ENCODE peak calls at places on chromosome 12, in seven cellular contexts. One of them, this sample, is unnamed.

GRCh38 chr12:50546441-50547318 is 41.9 kb downstream of the DIP2B start:
- DNase-seq in WERI-Rb-1: no peak
- DNase-seq in ascending aorta: no peak
- DNase-seq in IMR-90: no peak
- DNase-seq in PC-3: peak; percentile 55
- DNase-seq in uterus: no peak
- DNase-seq in OCI-LY7: no peak
- DNase-seq in this sample: peak; percentile 81

GRCh38 chr12:50786498-50787231 is 22.8 kb downstream of the ATF1 start:
- DNase-seq in WERI-Rb-1: no peak
- DNase-seq in ascending aorta: no peak
- DNase-seq in IMR-90: peak; percentile 97
- DNase-seq in PC-3: peak; percentile 98
- DNase-seq in uterus: no peak
- DNase-seq in OCI-LY7: no peak
- DNase-seq in this sample: peak; percentile 20

GRCh38 chr12:100651694-100652093 is 78.2 kb downstream of the GAS2L3 start:
- DNase-seq in WERI-Rb-1: no peak
- DNase-seq in ascending aorta: no peak
- DNase-seq in IMR-90: no peak
- DNase-seq in PC-3: no peak
- DNase-seq in uterus: no peak
- DNase-seq in OCI-LY7: no peak
- DNase-seq in this sample: no peak

GRCh38 chr12:96985515-96986362 is 78.7 kb downstream of the NEDD1 start:
- DNase-seq in WERI-Rb-1: peak; percentile 18
- DNase-seq in ascending aorta: no peak
- DNase-seq in IMR-90: no peak
- DNase-seq in PC-3: peak; percentile 62
- DNase-seq in uterus: no peak
- DNase-seq in OCI-LY7: peak; percentile 27
- DNase-seq in this sample: no peak

GRCh38 chr12:5945071-5946008 is at the start of gene ANO2:
- DNase-seq in WERI-Rb-1: peak; percentile 78
- DNase-seq in ascending aorta: no peak
- DNase-seq in IMR-90: no peak
- DNase-seq in PC-3: no peak
- DNase-seq in uterus: no peak
- DNase-seq in OCI-LY7: no peak
- DNase-seq in this sample: no peak

GRCh38 chr12:81627336-81628189 is 131.6 kb downstream of the PPFIA2 start:
- DNase-seq in WERI-Rb-1: no peak
- DNase-seq in ascending aorta: no peak
- DNase-seq in IMR-90: peak; percentile 36
- DNase-seq in PC-3: peak; percentile 60
- DNase-seq in uterus: no peak
- DNase-seq in OCI-LY7: peak; percentile 34
- DNase-seq in this sample: peak; percentile 61

GRCh38 chr12:64824500-64825142 is at the start of gene TBC1D30:
- DNase-seq in WERI-Rb-1: peak; percentile 75
- DNase-seq in ascending aorta: no peak
- DNase-seq in IMR-90: peak; percentile 2
- DNase-seq in PC-3: peak; percentile 52
- DNase-seq in uterus: no peak
- DNase-seq in OCI-LY7: no peak
- DNase-seq in this sample: peak; percentile 13

GRCh38 chr12:12786371-12786715 is 884 bp downstream of the APOLD1 start:
- DNase-seq in WERI-Rb-1: no peak
- DNase-seq in ascending aorta: no peak
- DNase-seq in IMR-90: no peak
- DNase-seq in PC-3: no peak
- DNase-seq in uterus: no peak
- DNase-seq in OCI-LY7: no peak
- DNase-seq in this sample: no peak

GRCh38 chr12:51838762-51839161 is 9.8 kb downstream of the FIGNL2 start:
- DNase-seq in WERI-Rb-1: peak; percentile 83
- DNase-seq in ascending aorta: no peak
- DNase-seq in IMR-90: no peak
- DNase-seq in PC-3: no peak
- DNase-seq in uterus: no peak
- DNase-seq in OCI-LY7: no peak
- DNase-seq in this sample: no peak

GRCh38 chr12:124518051-124518932 is 49.1 kb downstream of the NCOR2 start:
- DNase-seq in WERI-Rb-1: peak; percentile 79
- DNase-seq in ascending aorta: peak; percentile 94
- DNase-seq in IMR-90: peak; percentile 99
- DNase-seq in PC-3: peak; percentile 99
- DNase-seq in uterus: peak; percentile 100
- DNase-seq in OCI-LY7: no peak
- DNase-seq in this sample: peak; percentile 98

GRCh38 chr12:111687255-111687654 is 1.4 kb downstream of the ACAD10 start:
- DNase-seq in WERI-Rb-1: no peak
- DNase-seq in ascending aorta: no peak
- DNase-seq in IMR-90: no peak
- DNase-seq in PC-3: peak; percentile 43
- DNase-seq in uterus: no peak
- DNase-seq in OCI-LY7: peak; percentile 77
- DNase-seq in this sample: no peak

GRCh38 chr12:42288544-42288943 is 37.4 kb downstream of the ZCRB1 start:
- DNase-seq in WERI-Rb-1: no peak
- DNase-seq in ascending aorta: no peak
- DNase-seq in IMR-90: no peak
- DNase-seq in PC-3: no peak
- DNase-seq in uterus: no peak
- DNase-seq in OCI-LY7: no peak
- DNase-seq in this sample: no peak
- H3K4me3 ChIP-seq in WERI-Rb-1: no peak overlapping the region
- H3K4me3 ChIP-seq in ascending aorta: no peak overlapping the region
- H3K4me3 ChIP-seq in IMR-90: no peak overlapping the region
- H3K4me3 ChIP-seq in PC-3: no peak overlapping the region
- H3K4me3 ChIP-seq in uterus: no peak overlapping the region
- H3K4me3 ChIP-seq in OCI-LY7: no peak overlapping the region
- H3K4me3 ChIP-seq in this sample: no peak overlapping the region

GRCh38 chr12:14601692-14602091 is 34.0 kb upstream of the PLBD1 start:
- DNase-seq in WERI-Rb-1: no peak
- DNase-seq in ascending aorta: no peak
- DNase-seq in IMR-90: no peak
- DNase-seq in PC-3: peak; percentile 5
- DNase-seq in uterus: no peak
- DNase-seq in OCI-LY7: no peak
- DNase-seq in this sample: no peak
- H3K9me3 ChIP-seq in WERI-Rb-1: peaks cover 7% of the 10 kb centered on the region
- H3K9me3 ChIP-seq in ascending aorta: peaks cover 46% of the 10 kb centered on the region
- H3K9me3 ChIP-seq in IMR-90: no peaks in the 10 kb centered on the region
- H3K9me3 ChIP-seq in PC-3: peaks cover 5% of the 10 kb centered on the region
- H3K9me3 ChIP-seq in uterus: peaks cover 32% of the 10 kb centered on the region
- H3K9me3 ChIP-seq in OCI-LY7: peaks cover 48% of the 10 kb centered on the region
- H3K9me3 ChIP-seq in this sample: no peaks in the 10 kb centered on the region

GRCh38 chr12:101803978-101804377 is 26.8 kb downstream of the GNPTAB start:
- DNase-seq in WERI-Rb-1: no peak
- DNase-seq in ascending aorta: no peak
- DNase-seq in IMR-90: no peak
- DNase-seq in PC-3: no peak
- DNase-seq in uterus: no peak
- DNase-seq in OCI-LY7: no peak
- DNase-seq in this sample: no peak

GRCh38 chr12:101809208-101809607 is 21.6 kb downstream of the GNPTAB start:
- DNase-seq in WERI-Rb-1: no peak
- DNase-seq in ascending aorta: no peak
- DNase-seq in IMR-90: no peak
- DNase-seq in PC-3: no peak
- DNase-seq in uterus: no peak
- DNase-seq in OCI-LY7: no peak
- DNase-seq in this sample: no peak

GRCh38 chr12:101802486-101802885 is 28.3 kb downstream of the GNPTAB start:
- DNase-seq in WERI-Rb-1: no peak
- DNase-seq in ascending aorta: no peak
- DNase-seq in IMR-90: no peak
- DNase-seq in PC-3: no peak
- DNase-seq in uterus: no peak
- DNase-seq in OCI-LY7: no peak
- DNase-seq in this sample: no peak

GRCh38 chr12:101804409-101804808 is 26.4 kb downstream of the GNPTAB start:
- DNase-seq in WERI-Rb-1: no peak
- DNase-seq in ascending aorta: no peak
- DNase-seq in IMR-90: no peak
- DNase-seq in PC-3: no peak
- DNase-seq in uterus: no peak
- DNase-seq in OCI-LY7: no peak
- DNase-seq in this sample: no peak

DNA sequence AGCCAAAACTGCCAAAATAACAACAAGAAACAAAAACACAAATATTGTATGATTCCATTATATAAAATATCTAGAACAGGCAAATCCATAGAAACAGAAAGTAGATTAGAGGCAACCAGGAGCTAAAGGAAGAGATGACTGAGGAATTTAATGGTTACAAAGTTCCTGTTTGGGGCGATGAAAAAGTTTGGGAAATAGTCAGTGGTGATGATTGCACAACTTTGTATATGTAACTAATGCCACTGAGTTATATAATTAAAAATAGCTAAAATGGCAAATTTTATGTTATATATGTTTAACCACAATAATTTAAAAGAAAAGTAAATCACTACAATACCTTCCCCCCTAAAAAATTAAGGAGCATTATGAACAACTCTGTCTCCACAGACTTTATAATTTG is 24.5 kb downstream of the GNPTAB start:
- DNase-seq in WERI-Rb-1: no peak
- DNase-seq in ascending aorta: no peak
- DNase-seq in IMR-90: no peak
- DNase-seq in PC-3: no peak
- DNase-seq in uterus: no peak
- DNase-seq in OCI-LY7: no peak
- DNase-seq in this sample: no peak
- H3K4me3 ChIP-seq in WERI-Rb-1: no peak overlapping the region
- H3K4me3 ChIP-seq in ascending aorta: no peak overlapping the region
- H3K4me3 ChIP-seq in IMR-90: no peak overlapping the region
- H3K4me3 ChIP-seq in PC-3: no peak overlapping the region
- H3K4me3 ChIP-seq in uterus: no peak overlapping the region
- H3K4me3 ChIP-seq in OCI-LY7: no peak overlapping the region
- H3K4me3 ChIP-seq in this sample: no peak overlapping the region

GRCh38 chr12:56862264-56862663 is 71.9 kb downstream of the SDR9C7 start:
- DNase-seq in WERI-Rb-1: no peak
- DNase-seq in ascending aorta: no peak
- DNase-seq in IMR-90: no peak
- DNase-seq in PC-3: no peak
- DNase-seq in uterus: no peak
- DNase-seq in OCI-LY7: no peak
- DNase-seq in this sample: no peak

GRCh38 chr12:56867216-56867615 is 67.0 kb downstream of the SDR9C7 start:
- DNase-seq in WERI-Rb-1: no peak
- DNase-seq in ascending aorta: no peak
- DNase-seq in IMR-90: no peak
- DNase-seq in PC-3: peak; percentile 3
- DNase-seq in uterus: no peak
- DNase-seq in OCI-LY7: peak; percentile 14
- DNase-seq in this sample: no peak

GRCh38 chr12:56866493-56866892 is 67.7 kb downstream of the SDR9C7 start:
- DNase-seq in WERI-Rb-1: no peak
- DNase-seq in ascending aorta: no peak
- DNase-seq in IMR-90: no peak
- DNase-seq in PC-3: no peak
- DNase-seq in uterus: no peak
- DNase-seq in OCI-LY7: no peak
- DNase-seq in this sample: no peak

GRCh38 chr12:56863789-56864188 is 70.4 kb downstream of the SDR9C7 start:
- DNase-seq in WERI-Rb-1: no peak
- DNase-seq in ascending aorta: no peak
- DNase-seq in IMR-90: no peak
- DNase-seq in PC-3: no peak
- DNase-seq in uterus: no peak
- DNase-seq in OCI-LY7: peak; percentile 34
- DNase-seq in this sample: no peak

DNA sequence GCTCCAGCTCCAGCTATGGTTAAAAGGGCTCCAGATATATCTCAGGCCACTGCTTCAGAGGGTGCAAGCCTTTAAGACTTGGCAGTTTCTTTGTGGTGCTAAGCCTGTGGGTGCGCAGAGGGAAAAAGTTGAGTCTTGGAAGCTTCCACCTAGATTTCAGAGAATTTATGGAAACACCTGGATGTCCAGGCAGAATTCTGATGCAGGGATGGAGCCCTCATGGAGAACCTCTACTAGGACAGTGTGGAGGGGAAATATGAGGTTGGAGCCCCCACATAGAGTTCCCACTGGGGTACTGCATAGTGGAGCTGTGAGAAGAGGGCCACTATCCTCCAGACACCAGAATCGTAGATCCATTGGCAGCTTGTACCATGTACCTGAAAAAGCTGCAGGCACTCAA is 69.9 kb downstream of the SDR9C7 start:
- DNase-seq in WERI-Rb-1: no peak
- DNase-seq in ascending aorta: no peak
- DNase-seq in IMR-90: no peak
- DNase-seq in PC-3: no peak
- DNase-seq in uterus: no peak
- DNase-seq in OCI-LY7: peak; percentile 26
- DNase-seq in this sample: no peak
- H3K9me3 ChIP-seq in WERI-Rb-1: peaks cover 33% of the 10 kb centered on the region
- H3K9me3 ChIP-seq in ascending aorta: peaks cover 29% of the 10 kb centered on the region
- H3K9me3 ChIP-seq in IMR-90: peaks cover 18% of the 10 kb centered on the region
- H3K9me3 ChIP-seq in PC-3: peaks cover 51% of the 10 kb centered on the region
- H3K9me3 ChIP-seq in uterus: peaks cover 23% of the 10 kb centered on the region
- H3K9me3 ChIP-seq in OCI-LY7: peaks cover 65% of the 10 kb centered on the region
- H3K9me3 ChIP-seq in this sample: peaks cover 7% of the 10 kb centered on the region

GRCh38 chr12:99128246-99128645 is 483.2 kb downstream of the APAF1 start:
- DNase-seq in WERI-Rb-1: no peak
- DNase-seq in ascending aorta: no peak
- DNase-seq in IMR-90: no peak
- DNase-seq in PC-3: no peak
- DNase-seq in uterus: no peak
- DNase-seq in OCI-LY7: no peak
- DNase-seq in this sample: no peak

GRCh38 chr12:99135376-99135775 is 490.3 kb downstream of the APAF1 start:
- DNase-seq in WERI-Rb-1: no peak
- DNase-seq in ascending aorta: no peak
- DNase-seq in IMR-90: no peak
- DNase-seq in PC-3: no peak
- DNase-seq in uterus: no peak
- DNase-seq in OCI-LY7: no peak
- DNase-seq in this sample: no peak

GRCh38 chr12:99131761-99132199 is 486.7 kb downstream of the APAF1 start:
- DNase-seq in WERI-Rb-1: peak; percentile 85
- DNase-seq in ascending aorta: no peak
- DNase-seq in IMR-90: no peak
- DNase-seq in PC-3: no peak
- DNase-seq in uterus: no peak
- DNase-seq in OCI-LY7: no peak
- DNase-seq in this sample: no peak

GRCh38 chr12:99130808-99131538 is 485.9 kb downstream of the APAF1 start:
- DNase-seq in WERI-Rb-1: no peak
- DNase-seq in ascending aorta: no peak
- DNase-seq in IMR-90: no peak
- DNase-seq in PC-3: peak; percentile 12
- DNase-seq in uterus: no peak
- DNase-seq in OCI-LY7: no peak
- DNase-seq in this sample: no peak
- H3K4me3 ChIP-seq in WERI-Rb-1: no peak overlapping the region
- H3K4me3 ChIP-seq in ascending aorta: no peak overlapping the region
- H3K4me3 ChIP-seq in IMR-90: no peak overlapping the region
- H3K4me3 ChIP-seq in PC-3: peak overlapping the region; percentile 13
- H3K4me3 ChIP-seq in uterus: no peak overlapping the region
- H3K4me3 ChIP-seq in OCI-LY7: no peak overlapping the region
- H3K4me3 ChIP-seq in this sample: no peak overlapping the region